ENCODE peak calls at places on chromosomes 6 and 20, in eight cellular contexts. M is heart left ventricle; Q is adrenal gland; W is ascending aorta; Z is CD4-positive, alpha-beta memory T cell; D is heart right ventricle; V is psoas muscle; L is spleen. O is an unnamed sample. For H3K27me3, the result is how much of the 10 kb centered on the place peaks cover.

GRCh38 chr6:103236923-103237322 is 1622.8 kb downstream of the HACE1 start:
- DNase-seq in M (no peak), Q (no peak), W (no peak), Z (no peak), D (no peak), V (no peak), L (no peak), O (no peak)

GRCh38 chr6:23179994-23180393 is 610.6 kb downstream of the HDGFL1 start:
- DNase-seq in M (no peak), Q (no peak), W (no peak), Z (no peak), D (no peak), V (no peak), L (no peak), O (no peak)

GRCh38 chr6:27188206-27188884 is 59.2 kb upstream of the PRSS16 start:
- DNase-seq in M (peak), Q (peak), W (peak), Z (peak), D (peak), V (peak), L (peak), O (peak)

GRCh38 chr6:122472022-122472340 is 374 bp upstream of the SERINC1 start:
- DNase-seq in M (no peak), Q (no peak), W (no peak), Z (no peak), D (no peak), V (no peak), L (peak), O (no peak)

GRCh38 chr20:2626853-2627541 is 25.4 kb upstream of the NOP56 start:
- DNase-seq in M (no peak), Q (no peak), W (no peak), Z (no peak), D (no peak), V (no peak), L (no peak), O (no peak)

GRCh38 chr6:135331002-135331401 is 149.9 kb downstream of the MYB start:
- DNase-seq in M (no peak), Q (no peak), W (no peak), Z (no peak), D (no peak), V (no peak), L (no peak), O (no peak)

GRCh38 chr20:47792021-47792618 is 6.8 kb upstream of the SULF2 start:
- DNase-seq in M (peak), Q (peak), W (peak), Z (no peak), D (peak), V (peak), L (no peak), O (no peak)

GRCh38 chr6:23731609-23732008 is 394.4 kb upstream of the NRSN1 start:
- DNase-seq in M (no peak), Q (no peak), W (no peak), Z (no peak), D (no peak), V (no peak), L (no peak), O (no peak)

GRCh38 chr6:52482903-52483670 is 62.9 kb downstream of the EFHC1 start:
- DNase-seq in M (no peak), Q (no peak), W (no peak), Z (no peak), D (no peak), V (no peak), L (no peak), O (no peak)

GRCh38 chr6:14110001-14110818 is 7.4 kb upstream of the CD83 start:
- DNase-seq in M (no peak), Q (no peak), W (no peak), Z (no peak), D (no peak), V (no peak), L (no peak), O (no peak)

GRCh38 chr6:22448311-22448711 is 121.1 kb upstream of the HDGFL1 start:
- DNase-seq in M (no peak), Q (no peak), W (no peak), Z (no peak), D (no peak), V (no peak), L (no peak), O (no peak)

GRCh38 chr6:32436995-32437836 is 2.5 kb upstream of the HLA-DRA start:
- DNase-seq in M (no peak), Q (no peak), W (no peak), Z (no peak), D (no peak), V (no peak), L (no peak), O (no peak)

GRCh38 chr6:122792796-122793195 is 3.7 kb downstream of the SMPDL3A start:
- DNase-seq in M (no peak), Q (no peak), W (no peak), Z (no peak), D (no peak), V (no peak), L (no peak), O (no peak)

GRCh38 chr6:38570750-38571149 is 69.0 kb downstream of the BTBD9 start:
- DNase-seq in M (no peak), Q (no peak), W (no peak), Z (no peak), D (no peak), V (no peak), L (no peak), O (no peak)

GRCh38 chr20:40431112-40431511 is 257.9 kb downstream of the MAFB start:
- DNase-seq in M (no peak), Q (no peak), W (no peak), Z (no peak), D (no peak), V (no peak), L (no peak), O (no peak)

GRCh38 chr6:31834704-31835375 is 7.3 kb downstream of the HSPA1B start:
- DNase-seq in M (peak), Q (peak), W (peak), Z (peak), D (peak), V (peak), L (peak), O (peak)

GRCh38 chr20:22180244-22180643 is 404.1 kb downstream of the FOXA2 start:
- DNase-seq in M (no peak), Q (no peak), W (no peak), Z (no peak), D (no peak), V (no peak), L (no peak), O (no peak)

GRCh38 chr20:49594143-49594928 is 26.4 kb upstream of the PTGIS start:
- DNase-seq in M (peak), Q (no peak), W (peak), Z (peak), D (peak), V (peak), L (no peak), O (no peak)

GRCh38 chr6:147648936-147649335 is 140.4 kb downstream of the SAMD5 start:
- DNase-seq in M (no peak), Q (no peak), W (no peak), Z (no peak), D (no peak), V (no peak), L (no peak), O (no peak)

GRCh38 chr20:5504061-5504739 is 187.4 kb upstream of the PROKR2 start:
- DNase-seq in M (peak), Q (peak), W (peak), Z (no peak), D (peak), V (peak), L (peak), O (peak)

GRCh38 chr6:112251170-112251945 is 3.0 kb downstream of the LAMA4 start:
- DNase-seq in M (peak), Q (no peak), W (peak), Z (no peak), D (peak), V (peak), L (no peak), O (no peak)

GRCh38 chr6:44022296-44022661 is 105.0 kb downstream of the MRPL14 start:
- DNase-seq in M (no peak), Q (no peak), W (no peak), Z (no peak), D (no peak), V (no peak), L (no peak), O (no peak)

GRCh38 chr20:358891-359555 is 12.1 kb downstream of the NRSN2 start:
- DNase-seq in M (no peak), Q (no peak), W (no peak), Z (no peak), D (no peak), V (no peak), L (no peak), O (no peak)

GRCh38 chr6:11279213-11279780 is 46.8 kb upstream of the NEDD9 start:
- DNase-seq in M (no peak), Q (no peak), W (peak), Z (no peak), D (no peak), V (peak), L (no peak), O (no peak)

GRCh38 chr6:117483004-117483644 is 650 bp downstream of the DCBLD1 start:
- DNase-seq in M (peak), Q (peak), W (peak), Z (no peak), D (peak), V (peak), L (peak), O (peak)

GRCh38 chr6:31037692-31038091 is 27.4 kb downstream of the MUC22 start:
- DNase-seq in M (no peak), Q (no peak), W (no peak), Z (no peak), D (no peak), V (no peak), L (no peak), O (no peak)

GRCh38 chr6:122286512-122286911 is 112.9 kb upstream of the HSF2 start:
- DNase-seq in M (no peak), Q (no peak), W (no peak), Z (no peak), D (no peak), V (no peak), L (no peak), O (no peak)

GRCh38 chr6:33414592-33415271 is 3.2 kb downstream of the CUTA start:
- DNase-seq in M (no peak), Q (no peak), W (no peak), Z (no peak), D (no peak), V (no peak), L (peak), O (no peak)

GRCh38 chr20:17654649-17655285 is 27.3 kb downstream of the RRBP1 start:
- DNase-seq in M (peak), Q (no peak), W (no peak), Z (no peak), D (peak), V (peak), L (peak), O (no peak)

GRCh38 chr6:50905297-50905696 is 86.6 kb downstream of the TFAP2B start:
- DNase-seq in M (no peak), Q (no peak), W (no peak), Z (no peak), D (no peak), V (no peak), L (no peak), O (no peak)

GRCh38 chr6:166728884-166729530 is 102.0 kb upstream of the RPS6KA2 start:
- DNase-seq in M (no peak), Q (no peak), W (no peak), Z (no peak), D (no peak), V (no peak), L (no peak), O (no peak)

GRCh38 chr6:57297505-57297904 is 19.9 kb upstream of the PRIM2 start:
- DNase-seq in M (no peak), Q (no peak), W (no peak), Z (no peak), D (no peak), V (no peak), L (no peak), O (no peak)

GRCh38 chr6:136365781-136366354 is 76.2 kb upstream of the BCLAF1 start:
- DNase-seq in M (peak), Q (peak), W (peak), Z (no peak), D (peak), V (peak), L (peak), O (peak)

GRCh38 chr20:15976047-15976731 is 597.1 kb downstream of the KIF16B start:
- DNase-seq in M (no peak), Q (no peak), W (no peak), Z (no peak), D (no peak), V (no peak), L (no peak), O (no peak)

GRCh38 chr20:59526242-59527225 is 77.8 kb upstream of the PHACTR3 start:
- DNase-seq in M (no peak), Q (no peak), W (no peak), Z (no peak), D (no peak), V (no peak), L (no peak), O (no peak)

GRCh38 chr6:114764866-114765265 is 422.0 kb upstream of the HS3ST5 start:
- DNase-seq in M (no peak), Q (no peak), W (no peak), Z (no peak), D (no peak), V (no peak), L (no peak), O (no peak)

GRCh38 chr6:37689356-37689755 is 8.3 kb downstream of the MDGA1 start:
- DNase-seq in M (no peak), Q (no peak), W (no peak), Z (no peak), D (no peak), V (no peak), L (no peak), O (no peak)

GRCh38 chr6:149032599-149033405 is 284.7 kb upstream of the TAB2 start:
- DNase-seq in M (no peak), Q (peak), W (no peak), Z (peak), D (no peak), V (no peak), L (no peak), O (peak)
- H3K4me3 ChIP-seq in M (no peak), Q (no peak), W (no peak), Z (peak), D (no peak), V (no peak), L (no peak), O (no peak)

GRCh38 chr20:61535956-61536355 is 283.9 kb downstream of the CDH4 start:
- DNase-seq in M (no peak), Q (no peak), W (no peak), Z (no peak), D (no peak), V (no peak), L (peak), O (peak)
- H3K27me3 ChIP-seq in M (under half), Q (under half), W (under half), Z (under half), D (under half), V (under half), L (under half), O (under half)

DNA sequence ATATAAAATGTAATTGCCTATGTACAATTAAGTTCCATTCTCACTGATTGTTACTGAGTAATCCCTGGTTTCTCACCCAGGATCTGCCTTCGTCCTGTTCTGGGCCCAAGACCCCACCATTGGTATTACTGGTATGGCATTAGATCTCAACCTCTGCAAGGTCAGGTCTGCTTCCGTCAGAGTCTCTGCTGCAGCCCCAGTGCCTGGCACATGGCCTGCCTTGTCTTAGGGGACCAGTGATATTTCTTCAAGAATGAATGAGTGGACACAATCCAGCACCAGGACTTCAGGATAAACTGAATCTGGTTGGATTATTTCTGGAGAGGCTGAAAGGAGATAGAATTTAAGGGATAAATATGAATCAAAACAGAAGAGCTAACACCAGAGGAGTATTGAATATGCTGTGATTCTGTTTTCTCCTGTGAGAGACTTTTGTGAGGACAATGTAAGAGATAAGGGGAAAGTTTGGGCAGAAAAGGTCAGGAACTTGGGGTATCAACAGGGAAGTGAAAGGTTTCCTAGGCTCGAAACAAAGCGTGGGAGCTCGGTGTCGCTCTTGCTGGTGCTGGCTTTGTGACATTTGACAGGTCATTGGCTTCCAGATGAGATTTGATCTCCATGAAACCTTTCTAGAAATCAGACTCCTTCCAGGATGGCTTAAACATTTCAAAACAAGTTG is 54.0 kb downstream of the OSTM1 start:
- DNase-seq in M (no peak), Q (no peak), W (no peak), Z (no peak), D (no peak), V (no peak), L (no peak), O (no peak)
- H3K4me3 ChIP-seq in M (no peak), Q (no peak), W (no peak), Z (no peak), D (no peak), V (no peak), L (no peak), O (no peak)

GRCh38 chr20:57579898-57580447 is 19.1 kb downstream of the PCK1 start:
- DNase-seq in M (no peak), Q (no peak), W (no peak), Z (no peak), D (no peak), V (no peak), L (no peak), O (no peak)
- H3K27me3 ChIP-seq in M (under half), Q (under half), W (under half), Z (under half), D (half or more), V (under half), L (half or more), O (under half)

DNA sequence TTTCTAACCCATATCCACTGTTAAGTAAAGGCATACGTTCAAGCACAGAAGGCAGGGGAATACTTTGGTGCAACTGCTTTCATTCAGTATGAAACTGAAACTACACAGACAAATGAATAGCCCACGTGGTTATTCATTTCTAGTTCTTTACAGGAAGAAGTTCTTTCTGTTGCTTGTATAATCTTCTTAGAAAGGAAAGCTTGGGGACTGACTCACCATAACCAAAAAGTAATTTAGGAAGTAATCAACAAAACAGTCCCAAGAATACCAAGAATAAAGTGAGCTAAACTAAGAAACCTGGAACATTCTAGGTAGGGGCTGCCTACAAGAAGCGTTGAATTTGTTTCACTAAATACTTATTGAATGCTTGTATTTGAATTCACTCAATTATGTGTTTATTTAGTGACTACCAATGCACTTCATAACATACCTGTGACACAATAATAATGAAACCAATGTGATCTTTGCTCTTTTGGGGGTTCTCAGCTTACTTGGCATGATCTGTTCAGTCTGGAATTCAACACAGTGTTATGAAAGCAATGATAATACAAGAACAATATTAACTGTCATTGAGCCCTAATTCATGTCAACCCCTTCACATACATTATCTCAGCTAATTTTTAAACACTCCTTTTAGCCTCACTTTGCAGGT is 25.1 kb upstream of the KIAA0408 start:
- DNase-seq in M (no peak), Q (no peak), W (no peak), Z (no peak), D (no peak), V (no peak), L (no peak), O (no peak)
- H3K4me3 ChIP-seq in M (no peak), Q (no peak), W (no peak), Z (peak), D (no peak), V (peak), L (peak), O (no peak)

GRCh38 chr20:25493137-25493536 is 85.7 kb downstream of the GINS1 start:
- DNase-seq in M (no peak), Q (no peak), W (no peak), Z (no peak), D (no peak), V (no peak), L (no peak), O (no peak)

GRCh38 chr20:25489221-25489863 is 81.9 kb downstream of the GINS1 start:
- DNase-seq in M (no peak), Q (no peak), W (no peak), Z (no peak), D (no peak), V (no peak), L (no peak), O (no peak)

GRCh38 chr20:25487975-25488374 is 80.5 kb downstream of the GINS1 start:
- DNase-seq in M (no peak), Q (no peak), W (no peak), Z (no peak), D (no peak), V (no peak), L (no peak), O (no peak)

GRCh38 chr20:25491446-25492038 is 84.1 kb downstream of the GINS1 start:
- DNase-seq in M (no peak), Q (no peak), W (no peak), Z (no peak), D (no peak), V (no peak), L (no peak), O (no peak)

DNA sequence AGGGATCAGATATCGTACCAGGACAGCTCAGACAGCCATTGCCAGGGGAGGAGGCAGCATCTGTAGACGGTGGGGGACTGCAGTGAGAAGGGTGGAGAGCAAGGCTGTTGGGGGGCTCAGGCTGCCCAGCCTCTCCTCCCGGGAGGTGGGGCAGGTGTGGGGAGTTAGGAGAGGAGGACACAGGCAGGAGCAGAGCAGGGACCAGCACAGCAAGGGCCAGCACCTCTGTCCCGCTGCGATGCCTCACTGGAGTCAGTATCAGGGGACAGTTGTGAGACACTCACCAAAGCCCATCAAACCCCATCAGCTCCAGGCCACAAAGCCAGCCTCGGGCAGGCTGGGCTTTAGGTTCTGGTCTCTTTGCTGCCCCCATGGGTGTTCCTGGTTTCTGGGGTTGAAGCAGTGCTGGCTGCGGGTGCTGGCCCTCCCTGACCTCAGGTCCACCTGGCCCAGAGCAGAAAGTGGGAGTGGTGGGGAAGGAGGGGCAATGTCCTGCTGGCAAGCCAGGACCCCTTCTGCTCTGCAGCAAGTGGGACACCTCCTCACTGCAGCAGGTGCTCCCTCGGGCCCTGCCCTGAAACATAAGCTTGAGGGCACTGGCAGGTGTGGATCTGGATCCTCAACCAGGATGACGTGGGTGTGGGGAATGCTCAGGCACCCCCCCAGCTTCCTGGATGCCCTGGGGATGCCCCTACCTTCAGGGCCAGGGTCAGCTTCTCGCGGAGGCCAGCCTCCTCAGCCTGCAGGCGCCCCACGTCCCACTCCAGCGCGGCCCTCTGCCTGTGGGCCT is 83.4 kb downstream of the GINS1 start:
- DNase-seq in M (no peak), Q (no peak), W (no peak), Z (no peak), D (no peak), V (no peak), L (no peak), O (no peak)
- H3K27me3 ChIP-seq in M (under half), Q (under half), W (under half), Z (under half), D (under half), V (under half), L (under half), O (under half)

O was measured in right lobe of liver.